ENCODE peak calls at places on chromosomes 7 and 10, in nine cellular contexts. C is PC-9, W is tibial nerve, A is A549, S is right cardiac atrium, P is aorta, D is pancreas, I is body of pancreas, K is ovary. R is an unnamed sample.

GRCh38 chr10:110864662-110865140 is 7.0 kb upstream of the PDCD4 start:
- DNase-seq in C (no peak), W (no peak), A (no peak), S (no peak), P (no peak), D (peak), I (no peak), K (no peak), R (no peak)

GRCh38 chr7:90192876-90193765 is 18.4 kb upstream of the STEAP2 start:
- DNase-seq in C (no peak), W (no peak), A (no peak), S (no peak), P (no peak), D (no peak), I (no peak), K (no peak), R (no peak)

GRCh38 chr10:48772059-48772458 is 87.4 kb downstream of the WDFY4 start:
- DNase-seq in C (no peak), W (peak), A (no peak), S (no peak), P (no peak), D (no peak), I (no peak), K (no peak), R (no peak)

GRCh38 chr10:44382131-44382858 is 2.6 kb downstream of the CXCL12 start:
- DNase-seq in C (no peak), W (no peak), A (no peak), S (no peak), P (peak), D (no peak), I (no peak), K (no peak), R (no peak)

GRCh38 chr7:41399171-41399570 is 303.7 kb downstream of the INHBA start:
- DNase-seq in C (peak), W (no peak), A (no peak), S (no peak), P (no peak), D (no peak), I (no peak), K (no peak), R (no peak)

GRCh38 chr10:49833162-49833561 is 71.0 kb upstream of the OGDHL start:
- DNase-seq in C (no peak), W (no peak), A (no peak), S (no peak), P (no peak), D (no peak), I (no peak), K (no peak), R (no peak)

GRCh38 chr10:113522460-113522859 is 30.4 kb upstream of the HABP2 start:
- DNase-seq in C (no peak), W (no peak), A (no peak), S (no peak), P (no peak), D (no peak), I (no peak), K (no peak), R (no peak)

GRCh38 chr7:114622189-114622588 is 207.6 kb downstream of the FOXP2 start:
- DNase-seq in C (no peak), W (no peak), A (no peak), S (no peak), P (no peak), D (no peak), I (no peak), K (no peak), R (no peak)

GRCh38 chr10:14325325-14325955 is 5.3 kb downstream of the FRMD4A start:
- DNase-seq in C (peak), W (peak), A (peak), S (peak), P (peak), D (peak), I (peak), K (no peak), R (no peak)

GRCh38 chr10:2980116-2980515 is 87.2 kb upstream of the PFKP start:
- DNase-seq in C (no peak), W (no peak), A (no peak), S (no peak), P (no peak), D (no peak), I (no peak), K (no peak), R (no peak)

GRCh38 chr7:87152897-87153641 is 816 bp downstream of the DMTF1 start:
- DNase-seq in C (peak), W (peak), A (peak), S (peak), P (peak), D (peak), I (peak), K (peak), R (peak)

GRCh38 chr10:77834943-77835668 is 91.4 kb downstream of the DLG5 start:
- DNase-seq in C (no peak), W (no peak), A (no peak), S (peak), P (no peak), D (no peak), I (no peak), K (no peak), R (no peak)

GRCh38 chr10:94281654-94282053 is 81.1 kb downstream of the NOC3L start:
- DNase-seq in C (no peak), W (no peak), A (no peak), S (no peak), P (no peak), D (no peak), I (no peak), K (no peak), R (no peak)

GRCh38 chr7:32586291-32587221 is 91.3 kb downstream of the AVL9 start:
- DNase-seq in C (no peak), W (no peak), A (peak), S (peak), P (no peak), D (no peak), I (no peak), K (no peak), R (no peak)

GRCh38 chr10:44858017-44858371 is 53.1 kb upstream of the TMEM72 start:
- DNase-seq in C (no peak), W (no peak), A (no peak), S (no peak), P (no peak), D (no peak), I (no peak), K (no peak), R (no peak)

GRCh38 chr10:94016727-94017714 is 23.3 kb downstream of the PLCE1 start:
- DNase-seq in C (no peak), W (no peak), A (no peak), S (no peak), P (peak), D (no peak), I (no peak), K (no peak), R (no peak)

GRCh38 chr10:58868736-58869435 is 307.6 kb upstream of the PHYHIPL start:
- DNase-seq in C (no peak), W (no peak), A (no peak), S (no peak), P (no peak), D (no peak), I (no peak), K (no peak), R (no peak)

GRCh38 chr7:22350466-22351328 is 6.3 kb downstream of the RAPGEF5 start:
- DNase-seq in C (peak), W (no peak), A (no peak), S (no peak), P (no peak), D (no peak), I (no peak), K (no peak), R (no peak)

GRCh38 chr10:69472544-69472943 is 21.3 kb downstream of the TSPAN15 start:
- DNase-seq in C (no peak), W (no peak), A (no peak), S (no peak), P (no peak), D (no peak), I (no peak), K (no peak), R (no peak)
- H3K27ac ChIP-seq in C (no peak), W (peak), A (peak), S (peak), P (no peak), D (no peak), I (no peak), K (no peak), R (peak)

GRCh38 chr7:28332031-28332430 is 80.3 kb upstream of the CREB5 start:
- DNase-seq in C (no peak), W (no peak), A (no peak), S (no peak), P (no peak), D (no peak), I (no peak), K (no peak), R (no peak)

GRCh38 chr7:28328161-28328560 is 84.2 kb upstream of the CREB5 start:
- DNase-seq in C (no peak), W (no peak), A (no peak), S (no peak), P (no peak), D (no peak), I (no peak), K (no peak), R (no peak)

GRCh38 chr7:28328822-28329615 is 83.3 kb upstream of the CREB5 start:
- DNase-seq in C (no peak), W (no peak), A (no peak), S (no peak), P (no peak), D (no peak), I (no peak), K (no peak), R (no peak)

GRCh38 chr7:28330384-28331070 is 81.8 kb upstream of the CREB5 start:
- DNase-seq in C (no peak), W (no peak), A (no peak), S (no peak), P (no peak), D (no peak), I (no peak), K (no peak), R (no peak)

GRCh38 chr7:28329616-28330373 is 82.5 kb upstream of the CREB5 start:
- DNase-seq in C (no peak), W (no peak), A (no peak), S (no peak), P (no peak), D (no peak), I (no peak), K (no peak), R (no peak)
- H3K27ac ChIP-seq in C (no peak), W (no peak), A (no peak), S (no peak), P (no peak), D (no peak), I (no peak), K (no peak), R (no peak)

DNA sequence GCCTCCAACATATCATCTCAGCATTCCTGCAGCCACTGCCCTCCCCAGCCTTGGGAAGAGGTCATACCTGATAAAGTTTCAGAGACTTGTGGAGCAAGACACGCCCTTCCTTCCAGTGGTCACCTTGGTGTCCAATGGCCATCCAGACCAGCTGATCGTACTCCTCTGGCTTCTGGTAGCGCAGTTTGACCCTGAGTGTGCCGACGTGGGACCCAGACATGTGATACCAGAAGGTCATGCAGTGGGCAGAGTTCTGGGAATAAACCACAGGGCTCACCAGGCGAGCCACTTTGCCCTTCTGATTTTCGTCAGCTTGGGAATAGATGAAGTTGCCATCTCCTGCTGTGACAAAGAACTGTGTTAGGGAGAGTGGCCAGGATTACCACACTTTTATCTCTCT is 148.3 kb downstream of the NRP1 start:
- DNase-seq in C (no peak), W (no peak), A (no peak), S (no peak), P (no peak), D (no peak), I (no peak), K (no peak), R (no peak)
- H3K27ac ChIP-seq in C (no peak), W (no peak), A (no peak), S (no peak), P (no peak), D (no peak), I (no peak), K (no peak), R (no peak)

GRCh38 chr7:150974468-150975391 is 3.4 kb downstream of the KCNH2 start:
- DNase-seq in C (peak), W (no peak), A (peak), S (peak), P (no peak), D (peak), I (peak), K (peak), R (peak)
- H3K27ac ChIP-seq in C (no peak), W (no peak), A (peak), S (peak), P (no peak), D (peak), I (no peak), K (no peak), R (peak)

GRCh38 chr7:152341914-152342236 is 93.9 kb downstream of the KMT2C start:
- DNase-seq in C (no peak), W (no peak), A (no peak), S (no peak), P (no peak), D (no peak), I (no peak), K (no peak), R (no peak)
- H3K27ac ChIP-seq in C (no peak), W (no peak), A (no peak), S (no peak), P (no peak), D (no peak), I (no peak), K (no peak), R (no peak)

DNA sequence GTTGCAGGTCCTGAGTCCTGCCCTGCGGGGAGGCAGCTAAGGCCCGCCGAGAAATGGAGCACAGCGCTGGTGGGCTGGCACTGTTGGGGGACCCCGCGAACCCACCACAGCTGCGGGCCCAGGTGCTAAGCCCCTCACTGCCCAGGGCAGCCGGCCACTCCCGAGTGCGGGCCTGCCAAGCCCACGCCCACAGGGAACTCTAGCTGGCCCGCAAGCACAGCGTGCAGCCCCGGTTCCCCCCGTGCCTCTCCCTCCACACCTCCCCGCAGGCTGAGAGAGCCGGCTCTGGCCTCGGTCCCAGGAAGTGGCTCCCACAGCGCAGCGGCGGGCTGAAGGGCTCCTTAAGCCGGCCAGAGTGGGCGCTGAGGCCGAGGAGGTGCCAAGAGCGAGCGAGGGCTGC is 3.5 kb upstream of the NSMCE4A start:
- DNase-seq in C (no peak), W (no peak), A (no peak), S (no peak), P (no peak), D (no peak), I (no peak), K (no peak), R (no peak)
- H3K27ac ChIP-seq in C (no peak), W (no peak), A (no peak), S (no peak), P (no peak), D (no peak), I (no peak), K (no peak), R (no peak)

GRCh38 chr7:5679741-5680473 is 101.6 kb downstream of the RNF216 start:
- DNase-seq in C (no peak), W (no peak), A (no peak), S (peak), P (peak), D (no peak), I (no peak), K (peak), R (peak)
- H3K27ac ChIP-seq in C (no peak), W (peak), A (no peak), S (no peak), P (no peak), D (no peak), I (no peak), K (no peak), R (no peak)

DNA sequence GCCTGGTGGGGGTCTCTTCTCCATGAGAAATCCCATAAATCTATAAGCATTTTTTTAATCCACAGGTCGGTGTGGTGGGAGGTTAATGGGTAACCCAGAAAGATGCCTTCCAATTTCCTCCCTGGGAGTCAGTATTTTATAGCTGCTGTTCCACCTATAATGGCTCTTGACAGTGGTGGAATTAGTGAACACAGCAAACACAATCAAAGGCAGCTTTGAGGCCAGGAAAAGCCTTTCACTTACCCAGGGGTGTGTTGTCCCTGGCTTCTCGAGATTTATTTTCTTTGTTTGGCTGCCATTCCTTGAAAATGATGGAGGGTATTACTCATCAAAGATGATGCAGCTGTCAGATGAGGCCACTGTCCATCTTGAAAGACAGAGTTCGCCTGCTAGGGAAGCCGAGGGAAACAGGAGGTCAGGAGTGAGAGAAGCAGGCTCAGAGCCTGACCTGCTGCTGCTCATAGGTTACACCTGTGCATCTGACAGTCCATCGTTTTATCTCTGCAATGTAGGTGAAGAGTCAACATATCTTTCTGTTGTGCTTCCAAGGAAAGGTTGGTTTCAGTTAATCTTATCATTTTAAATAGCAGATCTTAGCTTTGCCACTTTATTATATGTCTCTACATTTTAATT is 221.6 kb downstream of the XPNPEP1 start:
- DNase-seq in C (no peak), W (no peak), A (no peak), S (no peak), P (no peak), D (no peak), I (no peak), K (no peak), R (no peak)
- H3K27ac ChIP-seq in C (no peak), W (no peak), A (no peak), S (no peak), P (no peak), D (no peak), I (no peak), K (no peak), R (no peak)

DNA sequence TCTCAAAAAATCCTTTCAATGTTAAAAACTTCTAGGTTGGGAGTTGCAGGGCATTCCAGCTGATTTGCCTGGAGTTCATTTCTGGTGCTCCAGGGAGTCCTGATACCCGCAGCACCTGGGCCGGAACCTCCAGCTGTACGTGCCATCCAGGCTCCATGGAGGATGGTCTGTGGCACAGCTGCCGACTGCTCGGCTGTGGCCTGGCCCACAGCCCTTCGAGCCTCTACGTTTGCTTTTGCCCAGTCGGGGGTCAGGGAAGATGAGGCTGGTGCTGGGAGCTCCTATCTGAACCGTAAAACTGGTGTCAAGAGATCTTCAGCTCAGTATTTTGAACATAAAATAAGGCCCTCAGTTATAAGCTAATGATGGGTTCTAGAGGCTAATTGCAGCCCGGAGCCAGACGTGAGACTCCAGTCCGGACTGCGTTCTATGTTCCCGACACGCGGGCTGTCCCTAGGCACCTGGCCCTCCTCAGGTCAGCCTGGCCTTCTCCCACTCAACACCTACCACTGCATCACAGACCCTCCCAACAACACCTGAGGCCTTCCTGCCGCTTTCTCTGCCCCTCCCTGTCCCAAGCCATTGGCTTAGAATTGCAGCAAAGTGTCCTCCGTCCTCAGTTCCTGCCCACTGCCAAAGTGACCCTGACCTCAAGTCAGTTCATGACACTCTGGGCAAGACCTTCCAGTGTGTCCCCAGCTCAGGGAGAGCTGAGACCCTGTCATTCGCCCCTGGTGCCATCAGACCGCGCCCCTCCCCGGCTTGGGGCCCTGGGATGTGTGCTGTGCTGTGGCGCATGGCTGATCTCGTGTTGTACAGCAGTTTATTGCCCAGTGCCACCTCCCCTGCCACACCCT is 64.2 kb upstream of the DNAJB6 start:
- DNase-seq in C (no peak), W (no peak), A (no peak), S (peak), P (no peak), D (peak), I (no peak), K (no peak), R (no peak)
- H3K27ac ChIP-seq in C (no peak), W (peak), A (peak), S (no peak), P (peak), D (peak), I (peak), K (peak), R (peak)

GRCh38 chr7:105830405-105831218 is 45.8 kb downstream of the ATXN7L1 start:
- DNase-seq in C (peak), W (no peak), A (peak), S (no peak), P (no peak), D (no peak), I (no peak), K (no peak), R (no peak)
- H3K27ac ChIP-seq in C (peak), W (peak), A (peak), S (no peak), P (no peak), D (no peak), I (no peak), K (no peak), R (no peak)